ENCODE peak calls at places on chromosomes 11 and 22, in five cellular contexts. E, C, O, G and Y are unnamed samples. For H3K4me1, the result is how much of the 10 kb centered on the place peaks cover.

GRCh38 chr22:36830601-36831000 is 13.8 kb upstream of the PVALB start:
- DNase-seq in O (no peak), E (no peak), G (no peak), C (no peak), Y (no peak)

GRCh38 chr11:121576531-121576930 is 123.8 kb upstream of the SORL1-AS1 start:
- DNase-seq in C (no peak), G (no peak), O (no peak), E (no peak), Y (no peak)

GRCh38 chr22:37806409-37807338 is 1.1 kb upstream of the GCAT start:
- DNase-seq in C (peak), G (peak), O (peak), E (no peak), Y (peak)

GRCh38 chr11:47991266-47991830 is 11.0 kb downstream of the PTPRJ start:
- DNase-seq in E (no peak), G (peak), C (peak), O (no peak), Y (peak)

GRCh38 chr11:8318536-8318935 is 54.9 kb upstream of the LMO1 start:
- DNase-seq in C (no peak), O (no peak), G (peak), E (no peak), Y (no peak)

GRCh38 chr11:120546312-120547205 is 35.0 kb downstream of the GRIK4 start:
- DNase-seq in O (no peak), E (no peak), G (peak), C (peak), Y (peak)

GRCh38 chr22:39089928-39090327 is 7.1 kb upstream of the APOBEC3H start:
- DNase-seq in G (no peak), O (no peak), E (no peak), C (no peak), Y (no peak)

GRCh38 chr11:55942785-55943392 is 6.7 kb upstream of the OR5I1 start:
- DNase-seq in G (peak), C (peak), E (peak), O (peak), Y (peak)

GRCh38 chr11:45146072-45147016 is at the start of gene PRDM11:
- DNase-seq in C (peak), O (peak), E (peak), G (peak), Y (peak)

GRCh38 chr11:118236170-118236569 is 11.4 kb upstream of the JAML start:
- DNase-seq in O (no peak), C (no peak), G (no peak), E (no peak), Y (no peak)

GRCh38 chr11:1998290-1998689 is 648 bp upstream of the H19 start:
- DNase-seq in G (no peak), O (no peak), E (no peak), C (no peak), Y (no peak)

GRCh38 chr22:41919357-41920224 is 4.7 kb upstream of the SHISA8 start:
- DNase-seq in O (peak), G (peak), C (peak), E (no peak), Y (peak)

GRCh38 chr11:131841028-131841427 is 470.6 kb downstream of the NTM start:
- DNase-seq in O (no peak), E (no peak), G (no peak), C (no peak), Y (no peak)

GRCh38 chr11:12862761-12863469 is 146.2 kb upstream of the RASSF10 start:
- DNase-seq in G (peak), O (peak), C (peak), E (no peak), Y (peak)

DNA sequence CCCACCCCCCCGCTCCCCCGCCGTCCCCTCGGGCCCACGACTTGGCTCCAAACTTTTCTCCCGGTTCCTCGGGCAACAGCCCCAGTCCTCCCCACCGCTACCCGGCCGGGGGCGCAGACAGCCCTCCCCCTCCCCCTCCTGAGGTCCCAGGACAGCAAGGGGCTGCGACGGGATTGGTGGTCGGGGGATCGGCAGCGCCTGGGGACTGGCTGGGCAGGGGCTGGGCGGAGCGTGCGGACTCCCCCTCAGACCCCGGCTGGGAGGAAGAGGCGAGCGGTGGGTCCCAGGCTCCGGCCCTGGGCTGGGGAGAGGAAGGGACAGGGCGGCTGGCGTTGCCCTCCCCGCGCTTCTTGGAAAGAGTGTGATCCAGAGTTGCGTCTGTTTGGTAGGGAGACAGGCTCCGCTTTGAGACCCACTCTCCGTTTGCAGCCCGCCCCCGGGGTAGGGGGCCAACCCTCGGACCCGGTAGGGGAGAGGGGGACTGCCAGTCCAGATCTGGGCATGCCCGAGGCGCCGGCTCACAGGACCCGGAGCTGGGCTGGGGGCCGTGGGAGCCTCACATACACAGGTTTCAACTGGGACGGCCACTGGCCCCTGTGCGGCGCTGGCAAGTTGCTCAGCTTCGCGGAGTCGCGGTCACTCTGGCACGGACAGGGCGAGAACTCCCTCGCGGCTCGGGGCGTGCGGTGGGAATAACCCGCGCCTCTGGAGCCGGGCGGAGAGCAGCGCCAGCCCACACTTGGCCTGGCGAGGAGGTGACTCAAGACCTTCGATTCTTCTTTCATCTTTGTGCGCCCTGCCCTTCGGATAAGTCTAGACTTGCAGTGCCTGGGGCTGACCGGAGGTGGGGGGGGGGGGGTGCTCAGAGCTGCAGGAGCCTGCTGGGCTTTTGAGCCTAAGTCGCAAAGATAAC is 1.0 kb downstream of the TSKU start:
- DNase-seq in E (no peak), C (peak), O (peak), G (peak), Y (peak)
- H3K4me1 ChIP-seq in E (half or more), C (under half), O (half or more), G (under half), Y (half or more)

GRCh38 chr22:27617214-27617881 is 184.2 kb downstream of the MN1 start:
- DNase-seq in G (no peak), C (no peak), O (no peak), E (no peak), Y (no peak)

GRCh38 chr22:27614291-27615007 is 187.1 kb downstream of the MN1 start:
- DNase-seq in G (no peak), O (peak), E (no peak), C (no peak), Y (no peak)

GRCh38 chr22:27613099-27614089 is 188.2 kb downstream of the MN1 start:
- DNase-seq in G (no peak), E (no peak), C (no peak), O (no peak), Y (no peak)

GRCh38 chr22:27616033-27616432 is 185.5 kb downstream of the MN1 start:
- DNase-seq in O (no peak), G (no peak), E (no peak), C (no peak), Y (no peak)

GRCh38 chr22:27615408-27615807 is 186.1 kb downstream of the MN1 start:
- DNase-seq in G (no peak), C (no peak), O (no peak), E (no peak), Y (no peak)
- H3K4me3 ChIP-seq in G (no peak), C (no peak), O (no peak), E (no peak), Y (no peak)

GRCh38 chr11:115930276-115930675 is 426.1 kb upstream of the CADM1 start:
- DNase-seq in G (no peak), C (peak), O (peak), E (no peak), Y (no peak)
- H3K4me2 ChIP-seq in G (peak), C (no peak), O (no peak), E (no peak), Y (no peak)

GRCh38 chr11:125952973-125953372 is 7.1 kb downstream of the VSIG10L2 start:
- DNase-seq in E (no peak), G (no peak), C (no peak), O (peak), Y (no peak)

GRCh38 chr11:125954123-125954944 is 8.5 kb downstream of the VSIG10L2 start:
- DNase-seq in O (no peak), C (no peak), E (no peak), G (no peak), Y (no peak)

GRCh38 chr11:125952559-125952958 is 6.7 kb downstream of the VSIG10L2 start:
- DNase-seq in E (no peak), C (no peak), O (no peak), G (no peak), Y (no peak)

GRCh38 chr11:125954945-125955640 is 9.2 kb downstream of the VSIG10L2 start:
- DNase-seq in G (no peak), C (no peak), O (no peak), E (no peak), Y (no peak)

GRCh38 chr11:125953401-125953935 is 7.6 kb downstream of the VSIG10L2 start:
- DNase-seq in G (no peak), C (no peak), O (no peak), E (no peak), Y (no peak)
- H3K4me1 ChIP-seq in G (under half), C (under half), O (half or more), E (under half), Y (under half)

GRCh38 chr11:133403900-133404299 is 128.4 kb downstream of the OPCML start:
- DNase-seq in O (peak), G (no peak), E (no peak), C (no peak), Y (no peak)
- H3K4me3 ChIP-seq in O (peak), G (no peak), E (no peak), C (no peak), Y (no peak)

DNA sequence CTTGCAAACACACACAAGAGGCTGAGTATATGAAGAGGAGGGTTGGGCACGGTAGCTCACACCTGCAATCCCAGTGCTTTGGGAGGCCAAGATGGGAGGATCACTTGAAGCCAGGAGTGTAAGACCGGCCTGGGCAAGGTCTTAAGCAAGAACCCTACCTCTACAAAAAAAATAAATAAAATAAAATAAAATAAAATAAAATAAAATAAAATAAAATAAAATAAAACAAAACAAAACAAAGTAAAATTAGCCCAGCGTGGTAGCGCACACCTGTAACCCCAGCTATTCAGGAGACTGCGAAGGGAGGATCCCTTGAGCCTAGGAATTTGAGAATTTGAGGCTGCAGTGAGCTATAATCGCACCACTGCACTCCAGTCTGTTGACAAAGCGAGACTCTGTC is 337.9 kb downstream of the SHANK2 start:
- DNase-seq in O (no peak), G (no peak), E (no peak), C (no peak), Y (no peak)
- H3K4me2 ChIP-seq in O (no peak), G (peak), E (no peak), C (no peak), Y (no peak)

GRCh38 chr11:110110854-110111253 is 17.7 kb downstream of the ZC3H12C start:
- DNase-seq in E (no peak), C (no peak), O (no peak), G (no peak), Y (no peak)

GRCh38 chr11:110113507-110113906 is 20.3 kb downstream of the ZC3H12C start:
- DNase-seq in C (no peak), G (no peak), E (no peak), O (no peak), Y (no peak)

GRCh38 chr11:110106713-110107274 is 13.6 kb downstream of the ZC3H12C start:
- DNase-seq in G (no peak), E (no peak), C (no peak), O (no peak), Y (no peak)

GRCh38 chr11:110112457-110112856 is 19.3 kb downstream of the ZC3H12C start:
- DNase-seq in C (no peak), E (no peak), G (no peak), O (no peak), Y (no peak)
- H3K4me1 ChIP-seq in C (under half), E (under half), G (under half), O (under half), Y (under half)

DNA sequence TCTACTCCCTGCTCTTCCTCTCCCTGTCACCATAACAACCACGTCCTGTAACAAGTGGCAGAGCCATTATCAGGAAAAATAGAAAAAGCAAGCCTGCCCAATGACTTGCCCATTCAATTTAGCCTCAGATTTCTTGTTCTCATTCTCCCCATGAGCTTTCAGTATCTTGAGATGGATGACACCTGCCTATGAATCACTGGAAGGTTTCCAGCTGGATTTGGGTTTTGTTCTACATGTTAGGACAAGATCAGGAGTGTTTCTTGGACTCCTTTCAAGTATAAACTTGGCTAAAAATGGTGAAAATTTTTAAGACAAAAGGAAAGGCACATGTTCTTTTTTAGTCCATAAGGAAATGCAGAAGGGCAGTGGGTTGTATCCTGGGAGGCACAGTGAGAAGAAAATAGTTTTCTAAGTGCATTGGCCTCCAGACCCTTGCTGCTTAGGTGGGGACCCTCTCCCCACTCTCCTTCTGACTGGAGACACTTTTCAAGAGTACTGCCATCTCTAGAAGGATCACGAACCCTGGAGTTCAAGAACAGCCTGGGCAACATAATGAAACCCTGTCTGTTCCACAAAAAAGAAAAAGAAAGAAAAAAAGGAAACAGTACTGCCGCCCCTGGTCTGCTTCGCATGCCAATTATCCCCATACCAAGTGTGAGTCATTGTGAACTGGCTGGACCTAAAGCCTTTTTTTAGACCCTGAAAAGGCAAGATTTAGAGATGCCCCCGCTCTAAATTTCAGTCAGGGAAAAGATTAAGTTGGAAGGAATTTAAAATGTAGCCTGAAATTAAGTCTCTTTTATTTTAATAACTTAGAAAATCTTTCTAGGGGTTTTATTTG is 51.0 kb downstream of the MTNR1B start:
- DNase-seq in E (peak), O (no peak), G (no peak), C (peak), Y (no peak)
- H3K4me3 ChIP-seq in E (no peak), O (peak), G (no peak), C (no peak), Y (no peak)

DNA sequence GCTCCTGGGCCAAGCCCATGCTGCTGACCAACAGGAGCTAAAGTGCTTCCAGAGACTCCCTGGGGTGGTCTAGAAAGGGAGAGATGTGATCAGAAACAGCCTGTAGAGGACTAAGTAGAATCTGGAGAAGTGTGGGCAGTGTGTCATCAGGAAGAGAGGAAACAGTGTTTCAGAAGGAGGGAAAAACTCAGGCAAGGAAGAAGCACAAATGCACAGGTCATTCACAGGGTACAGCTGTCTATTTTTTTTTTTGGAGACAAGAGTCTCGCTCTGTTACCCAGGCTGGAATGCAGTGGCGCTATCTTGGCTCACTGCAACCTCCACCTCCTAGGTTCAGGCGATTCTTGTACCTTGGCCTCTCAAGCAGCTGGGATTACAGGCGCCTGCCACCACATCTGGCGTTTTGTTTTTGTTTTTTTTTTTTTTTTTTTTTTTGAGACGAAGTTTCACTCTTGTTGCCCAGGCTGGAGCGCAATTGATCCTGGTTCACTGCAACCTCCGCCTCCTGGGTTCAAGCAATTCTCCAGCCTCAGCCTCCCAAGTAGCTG is 74.4 kb downstream of the MICAL3 start:
- DNase-seq in G (no peak), E (no peak), O (no peak), C (no peak), Y (no peak)
- H3K4me2 ChIP-seq in G (no peak), E (no peak), O (peak), C (no peak), Y (no peak)

DNA sequence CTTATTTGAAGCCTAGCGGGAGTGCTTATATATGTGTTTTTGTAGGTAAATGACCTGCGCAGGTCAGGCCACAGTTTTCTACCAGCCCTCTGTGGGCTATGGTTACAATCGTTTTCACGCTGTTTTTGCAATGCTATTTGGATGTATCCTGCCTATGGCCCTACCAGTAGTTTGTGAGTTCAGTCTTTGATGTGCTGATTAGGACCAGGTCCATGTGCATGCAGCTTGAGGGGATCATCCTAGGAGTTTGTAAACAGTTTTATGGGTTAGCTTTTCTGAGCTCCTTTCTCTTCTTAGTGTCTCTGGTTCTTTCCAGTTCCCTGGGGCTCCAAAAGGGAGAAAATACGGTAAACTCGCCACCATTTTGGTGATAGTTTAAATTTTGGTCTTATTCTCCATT is 142.5 kb downstream of the LDLRAD3 start:
- DNase-seq in G (no peak), C (no peak), O (no peak), E (no peak), Y (no peak)
- H3K4me1 ChIP-seq in G (under half), C (under half), O (under half), E (under half), Y (under half)